ENCODE peak calls at places on chromosomes 16 and 17, in five cellular contexts. V is activated CD4-positive, alpha-beta T cell treated with anti-CD3 and anti-CD28 coated beads for 24 hours; F is Right ventricle myocardium superior; C is GDM1; Y is NCI-H510A. U is an unnamed sample.

GRCh38 chr16:10031473-10031872 is 150.8 kb downstream of the GRIN2A start:
- DNase-seq in V (no peak), F (no peak), C (no peak), Y (no peak), U (no peak)

GRCh38 chr17:82272495-82273326 is 789 bp downstream of the CSNK1D start:
- DNase-seq in V (no peak), F (peak; percentile 67), C (no peak), Y (no peak), U (peak; percentile 53)

GRCh38 chr16:71421911-71422310 is 19.9 kb downstream of the TLE7 start:
- DNase-seq in V (no peak), F (no peak), C (no peak), Y (no peak), U (no peak)

GRCh38 chr16:66924527-66925321 is 611 bp downstream of the RRAD start:
- DNase-seq in V (no peak), F (no peak), C (no peak), Y (no peak), U (no peak)

GRCh38 chr16:57038151-57038550 is 48.8 kb downstream of the NLRC5 start:
- DNase-seq in V (no peak), F (no peak), C (no peak), Y (no peak), U (no peak)

GRCh38 chr16:68345351-68345810 is 34.6 kb downstream of the PRMT7 start:
- DNase-seq in V (no peak), F (no peak), C (no peak), Y (no peak), U (no peak)

GRCh38 chr16:2213817-2214720 is 571 bp downstream of the PGP start:
- DNase-seq in V (no peak), F (no peak), C (no peak), Y (no peak), U (no peak)

GRCh38 chr17:79970576-79971068 is 65.0 kb downstream of the TBC1D16 start:
- DNase-seq in V (no peak), F (no peak), C (peak; percentile 61), Y (no peak), U (no peak)

GRCh38 chr16:16019488-16019887 is 70.1 kb downstream of the ABCC1 start:
- DNase-seq in V (no peak), F (no peak), C (no peak), Y (no peak), U (no peak)

GRCh38 chr17:80682372-80682771 is 137.7 kb downstream of the RPTOR start:
- DNase-seq in V (no peak), F (no peak), C (no peak), Y (no peak), U (no peak)

GRCh38 chr17:27577884-27578717 is 52.9 kb upstream of the LGALS9 start:
- DNase-seq in V (no peak), F (no peak), C (no peak), Y (no peak), U (peak; percentile 84)

GRCh38 chr16:89936034-89936433 is 12.5 kb upstream of the DEF8 start:
- DNase-seq in V (no peak), F (no peak), C (no peak), Y (no peak), U (no peak)

GRCh38 chr16:17416461-17417221 is 54.1 kb downstream of the XYLT1 start:
- DNase-seq in V (peak; percentile 25), F (peak; percentile 52), C (peak; percentile 40), Y (peak; percentile 35), U (no peak)

U was measured in D721Med.